ENCODE peak calls at places on chromosomes 11 and 22, in four cellular contexts. P, V, R and N are unnamed samples.

GRCh38 chr11:128182844-128183243 is 404.5 kb downstream of the ETS1 start:
- DNase-seq in P (no peak), R (peak), V (no peak), N (no peak)

GRCh38 chr11:93813974-93814373 is 29.9 kb downstream of the MED17 start:
- DNase-seq in R (no peak), P (no peak), V (no peak), N (no peak)

GRCh38 chr11:108788565-108789199 is 123.8 kb downstream of the DDX10 start:
- DNase-seq in V (no peak), R (peak), P (no peak), N (peak)

GRCh38 chr22:38273135-38273761 is 438 bp upstream of the TMEM184B start:
- DNase-seq in P (peak), V (no peak), R (no peak), N (no peak)

GRCh38 chr22:37777122-37777687 is 30.5 kb upstream of the GCAT start:
- DNase-seq in P (peak), R (peak), V (no peak), N (no peak)

GRCh38 chr11:68164437-68164836 is 43.2 kb upstream of the CHKA start:
- DNase-seq in R (peak), V (no peak), P (no peak), N (no peak)

GRCh38 chr11:123197711-123198110 is 2.7 kb upstream of the CLMP start:
- DNase-seq in P (no peak), V (no peak), R (peak), N (no peak)

GRCh38 chr11:8908099-8908498 is 2.9 kb upstream of the AKIP1 start:
- DNase-seq in V (no peak), P (no peak), R (no peak), N (no peak)

GRCh38 chr11:45042560-45042959 is 91.9 kb upstream of the TP53I11 start:
- DNase-seq in R (no peak), V (no peak), P (no peak), N (no peak)

GRCh38 chr11:100709233-100709999 is 22.3 kb downstream of the ARHGAP42 start:
- DNase-seq in V (no peak), P (no peak), R (peak), N (no peak)

GRCh38 chr11:17972987-17973386 is 39.9 kb downstream of the SERGEF start:
- DNase-seq in R (peak), P (peak), V (no peak), N (peak)

GRCh38 chr11:6404341-6405038 is 14.2 kb downstream of the SMPD1 start:
- DNase-seq in V (no peak), R (peak), P (no peak), N (no peak)

GRCh38 chr11:78266451-78266850 is 77.7 kb downstream of the USP35 start:
- DNase-seq in R (no peak), P (peak), V (no peak), N (no peak)

GRCh38 chr22:26656896-26657851 is at the start of gene MIAT:
- DNase-seq in V (no peak), P (peak), R (peak), N (peak)

GRCh38 chr11:113553905-113554304 is 78.7 kb upstream of the DRD2 start:
- DNase-seq in R (no peak), V (no peak), P (peak), N (no peak)

GRCh38 chr11:64996327-64996709 is 453 bp downstream of the BATF2 start:
- DNase-seq in V (no peak), R (no peak), P (no peak), N (no peak)

GRCh38 chr11:17822021-17822781 is 87.6 kb downstream of the KCNC1 start:
- DNase-seq in V (no peak), P (no peak), R (peak), N (no peak)

GRCh38 chr11:59891781-59892181 is 13.2 kb downstream of the OOSP3 start:
- DNase-seq in V (no peak), R (peak), P (no peak), N (peak)

GRCh38 chr11:128716661-128717210 is 22.9 kb downstream of the FLI1 start:
- DNase-seq in P (no peak), R (peak), V (no peak), N (no peak)

GRCh38 chr11:15926071-15926470 is 430.3 kb downstream of the SOX6 start:
- DNase-seq in P (no peak), V (no peak), R (no peak), N (no peak)

GRCh38 chr11:133828861-133829260 is 16.5 kb downstream of the SPATA19 start:
- DNase-seq in P (no peak), V (no peak), R (no peak), N (no peak)